ENCODE peak calls at places on chromosomes 11 and 22, in eight cellular contexts. One of them, this sample, is unnamed.

GRCh38 chr22:37932821-37933578 is 20.4 kb downstream of the C22orf23 start:
- DNase-seq in DMS79 treated with DMSO at 0.1 percent for 48 hours: peak; percentile 82
- DNase-seq in nephron progenitor cell: no peak
- DNase-seq in EH: no peak
- DNase-seq in AG10803: no peak
- DNase-seq in activated CD4-positive, alpha-beta T cell treated with anti-CD3 and anti-CD28 coated beads, Interleukin-2, amount 10 ng/mL, durations not matched to agents 7 days and 5 days: no peak
- DNase-seq in hippocampal formation: no peak
- DNase-seq in pancreas: peak; percentile 41
- DNase-seq in this sample: no peak

GRCh38 chr11:118224512-118225180 is at the start of gene JAML:
- DNase-seq in DMS79 treated with DMSO at 0.1 percent for 48 hours: no peak
- DNase-seq in EH: no peak
- DNase-seq in activated CD4-positive, alpha-beta T cell treated with anti-CD3 and anti-CD28 coated beads, Interleukin-2, amount 10 ng/mL, durations not matched to agents 7 days and 5 days: peak; percentile 88
- DNase-seq in nephron progenitor cell: no peak
- DNase-seq in AG10803: no peak
- DNase-seq in hippocampal formation: no peak
- DNase-seq in pancreas: no peak
- DNase-seq in this sample: no peak

GRCh38 chr22:20086101-20086599 is 6.1 kb downstream of the DGCR8 start:
- DNase-seq in EH: no peak
- DNase-seq in DMS79 treated with DMSO at 0.1 percent for 48 hours: no peak
- DNase-seq in activated CD4-positive, alpha-beta T cell treated with anti-CD3 and anti-CD28 coated beads, Interleukin-2, amount 10 ng/mL, durations not matched to agents 7 days and 5 days: no peak
- DNase-seq in nephron progenitor cell: no peak
- DNase-seq in hippocampal formation: no peak
- DNase-seq in AG10803: no peak
- DNase-seq in pancreas: no peak
- DNase-seq in this sample: no peak

GRCh38 chr11:78594814-78595213 is 20.1 kb upstream of the NARS2 start:
- DNase-seq in pancreas: no peak
- DNase-seq in EH: no peak
- DNase-seq in activated CD4-positive, alpha-beta T cell treated with anti-CD3 and anti-CD28 coated beads, Interleukin-2, amount 10 ng/mL, durations not matched to agents 7 days and 5 days: no peak
- DNase-seq in AG10803: no peak
- DNase-seq in nephron progenitor cell: no peak
- DNase-seq in hippocampal formation: no peak
- DNase-seq in DMS79 treated with DMSO at 0.1 percent for 48 hours: no peak
- DNase-seq in this sample: no peak

GRCh38 chr11:76808158-76808557 is 25.0 kb downstream of the TSKU start:
- DNase-seq in pancreas: no peak
- DNase-seq in AG10803: no peak
- DNase-seq in nephron progenitor cell: no peak
- DNase-seq in DMS79 treated with DMSO at 0.1 percent for 48 hours: no peak
- DNase-seq in hippocampal formation: no peak
- DNase-seq in activated CD4-positive, alpha-beta T cell treated with anti-CD3 and anti-CD28 coated beads, Interleukin-2, amount 10 ng/mL, durations not matched to agents 7 days and 5 days: no peak
- DNase-seq in EH: no peak
- DNase-seq in this sample: peak; percentile 21

GRCh38 chr11:83938148-83938547 is 652.0 kb upstream of the CCDC90B start:
- DNase-seq in AG10803: no peak
- DNase-seq in DMS79 treated with DMSO at 0.1 percent for 48 hours: no peak
- DNase-seq in activated CD4-positive, alpha-beta T cell treated with anti-CD3 and anti-CD28 coated beads, Interleukin-2, amount 10 ng/mL, durations not matched to agents 7 days and 5 days: no peak
- DNase-seq in EH: no peak
- DNase-seq in nephron progenitor cell: no peak
- DNase-seq in hippocampal formation: no peak
- DNase-seq in pancreas: no peak
- DNase-seq in this sample: no peak

GRCh38 chr22:35604671-35605457 is 12.3 kb downstream of the MB start:
- DNase-seq in DMS79 treated with DMSO at 0.1 percent for 48 hours: no peak
- DNase-seq in hippocampal formation: no peak
- DNase-seq in activated CD4-positive, alpha-beta T cell treated with anti-CD3 and anti-CD28 coated beads, Interleukin-2, amount 10 ng/mL, durations not matched to agents 7 days and 5 days: no peak
- DNase-seq in EH: peak; percentile 63
- DNase-seq in pancreas: no peak
- DNase-seq in nephron progenitor cell: no peak
- DNase-seq in AG10803: peak; percentile 9
- DNase-seq in this sample: no peak

GRCh38 chr11:93821617-93822016 is 28.8 kb downstream of the VSTM5 start:
- DNase-seq in pancreas: no peak
- DNase-seq in hippocampal formation: no peak
- DNase-seq in activated CD4-positive, alpha-beta T cell treated with anti-CD3 and anti-CD28 coated beads, Interleukin-2, amount 10 ng/mL, durations not matched to agents 7 days and 5 days: no peak
- DNase-seq in EH: no peak
- DNase-seq in DMS79 treated with DMSO at 0.1 percent for 48 hours: no peak
- DNase-seq in nephron progenitor cell: no peak
- DNase-seq in AG10803: no peak
- DNase-seq in this sample: no peak

GRCh38 chr11:3225159-3225758 is 6.6 kb upstream of the MRGPRG start:
- DNase-seq in activated CD4-positive, alpha-beta T cell treated with anti-CD3 and anti-CD28 coated beads, Interleukin-2, amount 10 ng/mL, durations not matched to agents 7 days and 5 days: peak; percentile 3
- DNase-seq in nephron progenitor cell: no peak
- DNase-seq in EH: no peak
- DNase-seq in pancreas: no peak
- DNase-seq in hippocampal formation: no peak
- DNase-seq in DMS79 treated with DMSO at 0.1 percent for 48 hours: no peak
- DNase-seq in AG10803: no peak
- DNase-seq in this sample: no peak

This sample was measured in Caco-2.